ENCODE peak calls at places on chromosomes 13 and 19, in five cellular contexts. Q, J, K, G and X are unnamed samples.

GRCh38 chr13:41622545-41623429 is 165.4 kb downstream of the RGCC start:
- DNase-seq in Q (no peak), J (no peak), K (no peak), G (peak), X (no peak)

GRCh38 chr13:100478107-100478809 is 110.3 kb downstream of the GGACT start:
- DNase-seq in Q (no peak), J (peak), K (no peak), G (no peak), X (no peak)

GRCh38 chr19:18173054-18173571 is 500 bp upstream of the IFI30 start:
- DNase-seq in Q (no peak), J (no peak), K (no peak), G (no peak), X (peak)

GRCh38 chr13:41601718-41602445 is 144.5 kb downstream of the RGCC start:
- DNase-seq in Q (no peak), J (no peak), K (no peak), G (no peak), X (no peak)

GRCh38 chr13:23516706-23517105 is 53.5 kb upstream of the TNFRSF19 start:
- DNase-seq in Q (no peak), J (no peak), K (no peak), G (no peak), X (no peak)

GRCh38 chr13:105937451-105937850 is 598.0 kb downstream of the EFNB2 start:
- DNase-seq in Q (no peak), J (no peak), K (no peak), G (no peak), X (no peak)

GRCh38 chr13:87123987-87124784 is 547.0 kb upstream of the SLITRK5 start:
- DNase-seq in Q (no peak), J (peak), K (no peak), G (peak), X (no peak)

GRCh38 chr13:76882431-76882830 is 3.8 kb downstream of the KCTD12 start:
- DNase-seq in Q (no peak), J (no peak), K (no peak), G (peak), X (no peak)

GRCh38 chr13:82758056-82758455 is 1124.2 kb downstream of the SLITRK1 start:
- DNase-seq in Q (no peak), J (peak), K (no peak), G (peak), X (no peak)

GRCh38 chr19:19420570-19421301 is 15.3 kb downstream of the GATAD2A start:
- DNase-seq in Q (peak), J (no peak), K (no peak), G (no peak), X (no peak)

GRCh38 chr13:79631260-79631659 is 150.3 kb downstream of the NDFIP2 start:
- DNase-seq in Q (no peak), J (no peak), K (no peak), G (peak), X (no peak)

GRCh38 chr19:43784981-43785808 is 4.4 kb upstream of the KCNN4 start:
- DNase-seq in Q (no peak), J (peak), K (peak), G (peak), X (no peak)

GRCh38 chr13:43122706-43123268 is 99.4 kb downstream of the DNAJC15 start:
- DNase-seq in Q (no peak), J (peak), K (no peak), G (no peak), X (no peak)

GRCh38 chr13:30388401-30389283 is 33.7 kb upstream of the UBE2L5 start:
- DNase-seq in Q (no peak), J (no peak), K (no peak), G (no peak), X (peak)

GRCh38 chr13:43140985-43141384 is 117.6 kb downstream of the DNAJC15 start:
- DNase-seq in Q (no peak), J (peak), K (no peak), G (no peak), X (no peak)

GRCh38 chr19:6238256-6238642 is 41.5 kb downstream of the MLLT1 start:
- DNase-seq in Q (no peak), J (no peak), K (peak), G (no peak), X (no peak)

GRCh38 chr13:99290890-99291289 is 16.3 kb downstream of the GPR183 start:
- DNase-seq in Q (no peak), J (no peak), K (no peak), G (no peak), X (no peak)

GRCh38 chr13:99941911-99942310 is 29.7 kb downstream of the ZIC5 start:
- DNase-seq in Q (no peak), J (no peak), K (no peak), G (no peak), X (no peak)

GRCh38 chr13:80204642-80205041 is 136.3 kb downstream of the SPRY2 start:
- DNase-seq in Q (no peak), J (no peak), K (no peak), G (no peak), X (no peak)

GRCh38 chr19:35703343-35703742 is 1.0 kb upstream of the ZBTB32 start:
- DNase-seq in Q (no peak), J (peak), K (no peak), G (no peak), X (no peak)

GRCh38 chr13:61024046-61024445 is 391.6 kb downstream of the PCDH20 start:
- DNase-seq in Q (no peak), J (no peak), K (no peak), G (no peak), X (no peak)

GRCh38 chr13:70424428-70424827 is 316.2 kb upstream of the KLHL1 start:
- DNase-seq in Q (no peak), J (peak), K (no peak), G (no peak), X (no peak)

GRCh38 chr13:32264407-32264806 is 50.8 kb downstream of the ZAR1L start:
- DNase-seq in Q (no peak), J (no peak), K (no peak), G (peak), X (no peak)

GRCh38 chr13:28027070-28027469 is 38.6 kb upstream of the URAD start:
- DNase-seq in Q (no peak), J (no peak), K (no peak), G (no peak), X (no peak)

GRCh38 chr13:26038931-26039475 is 12.8 kb downstream of the SHISA2 start:
- DNase-seq in Q (no peak), J (no peak), K (no peak), G (no peak), X (no peak)

GRCh38 chr13:36553501-36553900 is 120.3 kb upstream of the SERTM1 start:
- DNase-seq in Q (no peak), J (no peak), K (no peak), G (no peak), X (no peak)

GRCh38 chr19:41998246-41999020 is 4.4 kb upstream of the ATP1A3 start:
- DNase-seq in Q (no peak), J (peak), K (peak), G (peak), X (peak)

GRCh38 chr13:21675095-21676007 is 4.5 kb downstream of the FGF9 start:
- DNase-seq in Q (peak), J (peak), K (peak), G (no peak), X (peak)

GRCh38 chr19:1567116-1567847 is 843 bp downstream of the MEX3D start:
- DNase-seq in Q (no peak), J (peak), K (no peak), G (peak), X (peak)

GRCh38 chr13:95492044-95492801 is 60.3 kb upstream of the CLDN10 start:
- DNase-seq in Q (no peak), J (peak), K (no peak), G (no peak), X (no peak)

GRCh38 chr13:42396501-42396900 is 124.5 kb downstream of the AKAP11 start:
- DNase-seq in Q (no peak), J (no peak), K (peak), G (no peak), X (peak)

GRCh38 chr19:17775245-17775927 is 19.6 kb upstream of the B3GNT3 start:
- DNase-seq in Q (no peak), J (peak), K (peak), G (peak), X (no peak)

GRCh38 chr19:45882652-45883585 is 3.0 kb downstream of the IRF2BP1 start:
- DNase-seq in Q (peak), J (peak), K (peak), G (peak), X (peak)

GRCh38 chr13:74082741-74083160 is 51.5 kb downstream of the KLF12 start:
- DNase-seq in Q (no peak), J (no peak), K (no peak), G (no peak), X (no peak)

GRCh38 chr19:15864824-15865223 is 33.0 kb downstream of the CYP4F2 start:
- DNase-seq in Q (no peak), J (no peak), K (no peak), G (no peak), X (no peak)

GRCh38 chr19:16892438-16892837 is 3.6 kb downstream of the F2RL3 start:
- DNase-seq in Q (no peak), J (no peak), K (no peak), G (no peak), X (no peak)

GRCh38 chr19:48290341-48290922 is 20.6 kb downstream of the ZNF114 start:
- DNase-seq in Q (no peak), J (peak), K (no peak), G (peak), X (no peak)

GRCh38 chr13:74444161-74444571 is 310.0 kb upstream of the KLF12 start:
- DNase-seq in Q (no peak), J (no peak), K (no peak), G (no peak), X (no peak)

GRCh38 chr13:41496420-41497234 is 39.3 kb downstream of the RGCC start:
- DNase-seq in Q (no peak), J (no peak), K (no peak), G (peak), X (no peak)

GRCh38 chr13:113398963-113399754 is 35.2 kb upstream of the GRTP1 start:
- DNase-seq in Q (no peak), J (peak), K (no peak), G (peak), X (no peak)